ENCODE peak calls at places on chromosome 5, in four cellular contexts. One of them, this sample, is unnamed.

GRCh38 chr5:111079846-111080245 is 8.3 kb downstream of the TSLP start:
- DNase-seq in activated gamma-delta T cell treated with Interleukin-2 at 50 U/mL for 16 hours: no peak
- DNase-seq in omental fat pad: no peak
- DNase-seq in mesenchymal stem cell: no peak
- DNase-seq in this sample: no peak

GRCh38 chr5:154970759-154971158 is 29.9 kb downstream of the MRPL22 start:
- DNase-seq in activated gamma-delta T cell treated with Interleukin-2 at 50 U/mL for 16 hours: no peak
- DNase-seq in omental fat pad: no peak
- DNase-seq in mesenchymal stem cell: no peak
- DNase-seq in this sample: no peak

GRCh38 chr5:79931866-79932265 is 59.2 kb downstream of the MTX3 start:
- DNase-seq in mesenchymal stem cell: no peak
- DNase-seq in omental fat pad: no peak
- DNase-seq in activated gamma-delta T cell treated with Interleukin-2 at 50 U/mL for 16 hours: no peak
- DNase-seq in this sample: no peak

GRCh38 chr5:94154672-94155071 is 413.3 kb upstream of the POU5F2 start:
- DNase-seq in activated gamma-delta T cell treated with Interleukin-2 at 50 U/mL for 16 hours: no peak
- DNase-seq in omental fat pad: no peak
- DNase-seq in mesenchymal stem cell: no peak
- DNase-seq in this sample: no peak

GRCh38 chr5:172849636-172850453 is 15.8 kb downstream of the ERGIC1 start:
- DNase-seq in mesenchymal stem cell: no peak
- DNase-seq in omental fat pad: no peak
- DNase-seq in activated gamma-delta T cell treated with Interleukin-2 at 50 U/mL for 16 hours: no peak
- DNase-seq in this sample: no peak

GRCh38 chr5:57172466-57172961 is 1.3 kb upstream of the GPBP1 start:
- DNase-seq in activated gamma-delta T cell treated with Interleukin-2 at 50 U/mL for 16 hours: peak; percentile 8
- DNase-seq in omental fat pad: no peak
- DNase-seq in mesenchymal stem cell: peak; percentile 49
- DNase-seq in this sample: peak; percentile 16

GRCh38 chr5:171966270-171966669 is 40.2 kb downstream of the FBXW11 start:
- DNase-seq in activated gamma-delta T cell treated with Interleukin-2 at 50 U/mL for 16 hours: no peak
- DNase-seq in mesenchymal stem cell: no peak
- DNase-seq in omental fat pad: no peak
- DNase-seq in this sample: no peak

GRCh38 chr5:71790433-71790832 is 71.4 kb downstream of the CARTPT start:
- DNase-seq in activated gamma-delta T cell treated with Interleukin-2 at 50 U/mL for 16 hours: no peak
- DNase-seq in mesenchymal stem cell: no peak
- DNase-seq in omental fat pad: no peak
- DNase-seq in this sample: no peak

GRCh38 chr5:95822038-95822407 is 503 bp downstream of the GLRX start:
- DNase-seq in mesenchymal stem cell: peak; percentile 72
- DNase-seq in activated gamma-delta T cell treated with Interleukin-2 at 50 U/mL for 16 hours: peak; percentile 20
- DNase-seq in omental fat pad: no peak
- DNase-seq in this sample: peak; percentile 27

GRCh38 chr5:113090336-113091106 is 113.9 kb downstream of the DCP2 start:
- DNase-seq in mesenchymal stem cell: no peak
- DNase-seq in activated gamma-delta T cell treated with Interleukin-2 at 50 U/mL for 16 hours: peak; percentile 7
- DNase-seq in omental fat pad: no peak
- DNase-seq in this sample: peak; percentile 1

GRCh38 chr5:17315710-17316221 is 98.3 kb downstream of the BASP1 start:
- DNase-seq in omental fat pad: no peak
- DNase-seq in mesenchymal stem cell: peak; percentile 77
- DNase-seq in activated gamma-delta T cell treated with Interleukin-2 at 50 U/mL for 16 hours: no peak
- DNase-seq in this sample: no peak

GRCh38 chr5:154721476-154722058 is 33.6 kb upstream of the LARP1 start:
- DNase-seq in activated gamma-delta T cell treated with Interleukin-2 at 50 U/mL for 16 hours: no peak
- DNase-seq in mesenchymal stem cell: no peak
- DNase-seq in omental fat pad: no peak
- DNase-seq in this sample: no peak

GRCh38 chr5:169161022-169161680 is 139.8 kb downstream of the SLIT3 start:
- DNase-seq in omental fat pad: peak; percentile 50
- DNase-seq in mesenchymal stem cell: peak; percentile 73
- DNase-seq in activated gamma-delta T cell treated with Interleukin-2 at 50 U/mL for 16 hours: no peak
- DNase-seq in this sample: no peak

GRCh38 chr5:127440831-127441230 is 76.6 kb upstream of the PRRC1 start:
- DNase-seq in activated gamma-delta T cell treated with Interleukin-2 at 50 U/mL for 16 hours: no peak
- DNase-seq in omental fat pad: no peak
- DNase-seq in mesenchymal stem cell: no peak
- DNase-seq in this sample: no peak

GRCh38 chr5:177304392-177305119 is 957 bp downstream of the PRELID1 start:
- DNase-seq in omental fat pad: no peak
- DNase-seq in mesenchymal stem cell: peak; percentile 47
- DNase-seq in activated gamma-delta T cell treated with Interleukin-2 at 50 U/mL for 16 hours: no peak
- DNase-seq in this sample: no peak

GRCh38 chr5:1781726-1782384 is 17.8 kb downstream of the MRPL36 start:
- DNase-seq in mesenchymal stem cell: no peak
- DNase-seq in omental fat pad: peak; percentile 3
- DNase-seq in activated gamma-delta T cell treated with Interleukin-2 at 50 U/mL for 16 hours: no peak
- DNase-seq in this sample: no peak

GRCh38 chr5:92455011-92455410 is 1071.9 kb upstream of the ARRDC3 start:
- DNase-seq in mesenchymal stem cell: no peak
- DNase-seq in activated gamma-delta T cell treated with Interleukin-2 at 50 U/mL for 16 hours: no peak
- DNase-seq in omental fat pad: no peak
- DNase-seq in this sample: no peak

GRCh38 chr5:148011407-148012124 is 52.2 kb upstream of the SPINK5 start:
- DNase-seq in activated gamma-delta T cell treated with Interleukin-2 at 50 U/mL for 16 hours: no peak
- DNase-seq in mesenchymal stem cell: peak; percentile 88
- DNase-seq in omental fat pad: no peak
- DNase-seq in this sample: no peak

GRCh38 chr5:133870661-133871060 is 97.8 kb downstream of the C5orf15 start:
- DNase-seq in omental fat pad: no peak
- DNase-seq in mesenchymal stem cell: peak; percentile 31
- DNase-seq in activated gamma-delta T cell treated with Interleukin-2 at 50 U/mL for 16 hours: no peak
- DNase-seq in this sample: no peak

GRCh38 chr5:158322620-158323019 is 463.7 kb upstream of the CLINT1 start:
- DNase-seq in activated gamma-delta T cell treated with Interleukin-2 at 50 U/mL for 16 hours: no peak
- DNase-seq in mesenchymal stem cell: no peak
- DNase-seq in omental fat pad: no peak
- DNase-seq in this sample: no peak

GRCh38 chr5:30804739-30805313 is 388.7 kb upstream of the CDH6 start:
- DNase-seq in activated gamma-delta T cell treated with Interleukin-2 at 50 U/mL for 16 hours: no peak
- DNase-seq in mesenchymal stem cell: no peak
- DNase-seq in omental fat pad: no peak
- DNase-seq in this sample: no peak

This sample was measured in NCI-H1092 treated with DMSO at 0.1 percent for 48 hours.